ENCODE peak calls at places on chromosomes 7 and 10, in five cellular contexts. Q is tibial nerve; A is CD8-positive, alpha-beta T cell; L is lower lobe of right lung; I is K562. F is an unnamed sample.

GRCh38 chr10:67107670-67108069 is 181.8 kb downstream of the LRRTM3 start:
- DNase-seq in Q (no peak), A (no peak), L (no peak), I (no peak), F (no peak)

GRCh38 chr7:36784991-36785940 is 61.0 kb upstream of the AOAH start:
- DNase-seq in Q (peak; percentile 41), A (peak; percentile 76), L (peak; percentile 54), I (no peak), F (peak; percentile 6)

GRCh38 chr7:156127166-156128134 is 315.2 kb upstream of the SHH start:
- DNase-seq in Q (no peak), A (no peak), L (no peak), I (no peak), F (no peak)

GRCh38 chr10:15084502-15084922 is 4.1 kb downstream of the ACBD7 start:
- DNase-seq in Q (peak; percentile 18), A (no peak), L (no peak), I (no peak), F (no peak)

GRCh38 chr10:133324198-133324792 is 12.4 kb downstream of the CALY start:
- DNase-seq in Q (no peak), A (peak; percentile 64), L (peak; percentile 75), I (peak; percentile 67), F (no peak)

GRCh38 chr10:102235991-102236390 is 5.3 kb downstream of the PITX3 start:
- DNase-seq in Q (no peak), A (no peak), L (no peak), I (no peak), F (no peak)

GRCh38 chr10:99346247-99346646 is 17.1 kb downstream of the CNNM1 start:
- DNase-seq in Q (no peak), A (no peak), L (no peak), I (no peak), F (no peak)

GRCh38 chr10:118504044-118504944 is 91.2 kb downstream of the PRLHR start:
- DNase-seq in Q (no peak), A (no peak), L (no peak), I (peak; percentile 41), F (no peak)

GRCh38 chr7:44283381-44284211 is 41.8 kb downstream of the CAMK2B start:
- DNase-seq in Q (no peak), A (peak; percentile 2), L (peak; percentile 25), I (no peak), F (no peak)

GRCh38 chr7:52211930-52212329 is 823.5 kb upstream of the POM121L12 start:
- DNase-seq in Q (no peak), A (no peak), L (no peak), I (no peak), F (no peak)

GRCh38 chr10:124731551-124731950 is 12.6 kb downstream of the FAM53B start:
- DNase-seq in Q (no peak), A (no peak), L (no peak), I (no peak), F (no peak)

GRCh38 chr7:58086871-58087535 is 637.0 kb downstream of the ZNF716 start:
- DNase-seq in Q (no peak), A (no peak), L (no peak), I (no peak), F (no peak)

GRCh38 chr10:34216348-34216908 is 598.7 kb downstream of the PARD3 start:
- DNase-seq in Q (no peak), A (no peak), L (no peak), I (no peak), F (no peak)

GRCh38 chr10:60283397-60283796 is 106.3 kb downstream of the ANK3 start:
- DNase-seq in Q (no peak), A (no peak), L (no peak), I (no peak), F (no peak)
- H3K4me3 ChIP-seq in Q (no peak overlapping the region), A (no peak overlapping the region), L (no peak overlapping the region), I (no peak overlapping the region), F (no peak overlapping the region)

DNA sequence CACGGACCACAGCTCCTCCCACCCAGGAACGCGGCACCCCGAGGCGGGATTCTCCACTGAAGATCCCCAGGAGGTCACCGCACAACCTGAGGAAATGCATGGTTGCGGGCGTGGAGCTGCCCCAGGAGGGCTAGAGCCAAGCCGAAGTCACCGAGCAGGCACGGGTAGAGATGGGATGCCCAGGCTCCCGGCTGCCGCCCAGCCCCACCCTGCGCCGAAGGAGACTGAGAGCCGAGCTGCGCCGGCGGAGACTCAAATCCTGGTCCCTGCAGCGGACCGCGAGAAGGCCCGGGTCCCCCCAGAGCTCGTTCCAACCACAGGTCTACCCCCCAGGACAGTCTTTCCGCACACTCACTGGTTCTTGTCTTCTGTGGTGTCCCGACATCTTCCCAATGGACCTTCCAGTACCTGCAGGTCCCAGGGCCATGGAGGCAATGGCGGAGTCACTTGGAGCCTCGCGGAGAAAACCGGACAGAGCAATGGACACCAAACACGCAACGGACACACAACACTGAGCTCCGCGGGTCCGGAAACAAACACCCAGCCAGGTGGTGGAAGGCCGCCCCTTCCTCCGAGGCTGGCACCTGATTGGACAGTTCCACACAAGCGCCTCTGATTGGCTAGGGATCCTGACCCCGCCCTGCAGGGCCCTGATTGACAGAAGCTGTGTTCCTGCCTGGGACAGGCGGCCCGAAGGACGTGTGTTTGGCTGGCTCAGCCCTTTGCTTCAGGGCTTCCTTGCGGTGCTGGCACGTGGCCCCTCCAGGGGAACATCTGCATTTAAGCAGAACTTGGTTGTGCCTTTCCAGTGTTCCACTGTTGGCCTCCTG is 331.9 kb upstream of the NUPR2 start:
- DNase-seq in Q (peak; percentile 4), A (no peak), L (no peak), I (peak; percentile 22), F (peak; percentile 1)
- H3K27me3 ChIP-seq in Q (no peaks in the 10 kb centered on the region), A (no peaks in the 10 kb centered on the region), L (no peaks in the 10 kb centered on the region), I (no peaks in the 10 kb centered on the region), F (no peaks in the 10 kb centered on the region)

GRCh38 chr10:80168679-80169380 is 36.3 kb downstream of the PLAC9 start:
- DNase-seq in Q (no peak), A (peak; percentile 28), L (no peak), I (peak; percentile 66), F (peak; percentile 43)
- TF ChIP-seq CTCF in Q (no peak), A (no peak), L (peak; percentile 20), I (peak; percentile 56), F (peak; percentile 74)

DNA sequence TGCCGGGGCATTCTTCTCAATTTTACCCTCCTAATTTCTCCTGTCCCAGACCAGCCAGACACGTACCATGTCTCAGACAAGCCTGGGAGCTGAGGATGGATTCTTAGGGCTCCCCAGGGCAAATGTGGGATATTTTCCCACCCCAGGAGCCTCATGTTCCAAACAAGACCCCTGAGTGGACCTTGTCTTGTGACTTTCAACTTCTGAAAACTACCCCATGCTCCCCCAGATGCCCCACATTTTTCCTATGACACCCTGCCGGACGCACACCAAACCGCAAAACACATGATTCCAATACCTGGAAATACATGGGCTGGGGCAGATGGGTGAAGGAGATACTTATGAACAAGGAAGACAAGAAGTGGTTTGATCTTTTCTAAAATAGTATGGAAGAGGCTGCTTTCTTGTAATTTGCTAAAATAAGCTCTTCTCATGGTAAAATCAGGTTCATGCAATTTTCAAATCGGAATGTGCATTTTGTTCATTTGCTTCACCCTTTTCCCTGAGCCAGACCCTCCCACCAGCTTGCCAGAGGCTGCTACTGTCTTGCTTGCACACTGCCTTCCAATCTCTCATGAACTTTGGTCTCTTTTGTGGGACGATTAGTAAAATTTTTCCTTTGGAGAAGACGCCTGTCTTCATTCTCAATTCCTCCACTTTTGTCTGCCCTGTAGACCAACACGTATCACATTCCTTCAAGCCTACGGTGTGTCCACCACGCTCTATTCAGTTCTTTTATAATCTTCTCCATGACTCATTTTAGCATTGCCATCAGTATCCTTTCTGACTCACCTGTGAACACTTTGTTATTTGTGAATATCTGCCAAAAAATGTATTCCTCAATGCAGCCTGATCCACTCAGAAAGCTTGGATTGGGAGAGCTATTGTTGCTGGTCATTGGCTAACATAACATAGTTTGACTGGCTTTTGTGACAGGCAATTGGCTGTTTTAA is 1.1 kb downstream of the GIMAP5 start:
- DNase-seq in Q (no peak), A (no peak), L (no peak), I (no peak), F (no peak)
- H3K4me3 ChIP-seq in Q (peak overlapping the region; percentile 42), A (peak overlapping the region; percentile 83), L (peak overlapping the region; percentile 68), I (no peak overlapping the region), F (peak overlapping the region; percentile 77)

GRCh38 chr10:43076311-43076875 is 476 bp upstream of the RET start:
- DNase-seq in Q (no peak), A (no peak), L (no peak), I (peak; percentile 29), F (no peak)
- H3K27me3 ChIP-seq in Q (peaks cover 62% of the 10 kb centered on the region), A (peaks cover 5% of the 10 kb centered on the region), L (peaks cover 56% of the 10 kb centered on the region), I (peaks cover 48% of the 10 kb centered on the region), F (peaks cover 3% of the 10 kb centered on the region)

F was measured in GM06990.